ENCODE peak calls at places on chromosomes 3 and 15, in six cellular contexts. One of them, this sample, is unnamed.

GRCh38 chr3:69386535-69387385 is 872 bp upstream of the FRMD4B start:
- DNase-seq in HEK293T: peak
- DNase-seq in NCI-H1417: no peak
- DNase-seq in Right ventricle myocardium superior: no peak
- DNase-seq in naive thymus-derived CD8-positive, alpha-beta T cell: no peak
- DNase-seq in T47D: no peak
- DNase-seq in this sample: no peak

GRCh38 chr3:151379083-151379734 is 5.3 kb downstream of the P2RY12 start:
- DNase-seq in NCI-H1417: no peak
- DNase-seq in HEK293T: peak
- DNase-seq in Right ventricle myocardium superior: peak
- DNase-seq in naive thymus-derived CD8-positive, alpha-beta T cell: no peak
- DNase-seq in T47D: peak
- DNase-seq in this sample: no peak

GRCh38 chr3:77825045-77825827 is 785.3 kb downstream of the ROBO2 start:
- DNase-seq in naive thymus-derived CD8-positive, alpha-beta T cell: no peak
- DNase-seq in NCI-H1417: no peak
- DNase-seq in Right ventricle myocardium superior: no peak
- DNase-seq in HEK293T: no peak
- DNase-seq in T47D: peak
- DNase-seq in this sample: peak

GRCh38 chr15:58070801-58071418 is 5.4 kb upstream of the ALDH1A2 start:
- DNase-seq in NCI-H1417: peak
- DNase-seq in Right ventricle myocardium superior: peak
- DNase-seq in naive thymus-derived CD8-positive, alpha-beta T cell: peak
- DNase-seq in T47D: peak
- DNase-seq in HEK293T: peak
- DNase-seq in this sample: peak

GRCh38 chr3:158522737-158523136 is 48.3 kb upstream of the MLF1 start:
- DNase-seq in T47D: no peak
- DNase-seq in Right ventricle myocardium superior: no peak
- DNase-seq in NCI-H1417: no peak
- DNase-seq in HEK293T: no peak
- DNase-seq in naive thymus-derived CD8-positive, alpha-beta T cell: no peak
- DNase-seq in this sample: peak

GRCh38 chr3:97901327-97902295 is 70.6 kb downstream of the RIOX2 start:
- DNase-seq in T47D: no peak
- DNase-seq in NCI-H1417: no peak
- DNase-seq in naive thymus-derived CD8-positive, alpha-beta T cell: no peak
- DNase-seq in Right ventricle myocardium superior: no peak
- DNase-seq in HEK293T: no peak
- DNase-seq in this sample: no peak

GRCh38 chr3:193594946-193595689 is 2.1 kb downstream of the OPA1 start:
- DNase-seq in HEK293T: no peak
- DNase-seq in T47D: no peak
- DNase-seq in Right ventricle myocardium superior: no peak
- DNase-seq in naive thymus-derived CD8-positive, alpha-beta T cell: no peak
- DNase-seq in NCI-H1417: no peak
- DNase-seq in this sample: no peak

GRCh38 chr3:43477600-43477999 is 144.2 kb downstream of the ANO10 start:
- DNase-seq in T47D: no peak
- DNase-seq in Right ventricle myocardium superior: peak
- DNase-seq in naive thymus-derived CD8-positive, alpha-beta T cell: peak
- DNase-seq in HEK293T: no peak
- DNase-seq in NCI-H1417: no peak
- DNase-seq in this sample: no peak

GRCh38 chr3:46935989-46936620 is 40.4 kb downstream of the CCDC12 start:
- DNase-seq in naive thymus-derived CD8-positive, alpha-beta T cell: no peak
- DNase-seq in Right ventricle myocardium superior: no peak
- DNase-seq in NCI-H1417: no peak
- DNase-seq in T47D: peak
- DNase-seq in HEK293T: no peak
- DNase-seq in this sample: no peak

GRCh38 chr3:194687638-194688206 is 2.0 kb downstream of the FAM43A start:
- DNase-seq in Right ventricle myocardium superior: peak
- DNase-seq in naive thymus-derived CD8-positive, alpha-beta T cell: peak
- DNase-seq in HEK293T: peak
- DNase-seq in NCI-H1417: peak
- DNase-seq in T47D: no peak
- DNase-seq in this sample: no peak

GRCh38 chr3:190862209-190863118 is at the start of gene GMNC:
- DNase-seq in naive thymus-derived CD8-positive, alpha-beta T cell: peak
- DNase-seq in HEK293T: peak
- DNase-seq in NCI-H1417: peak
- DNase-seq in T47D: peak
- DNase-seq in Right ventricle myocardium superior: peak
- DNase-seq in this sample: peak

GRCh38 chr3:183437696-183438564 is 9.5 kb upstream of the MCF2L2 start:
- DNase-seq in NCI-H1417: peak
- DNase-seq in HEK293T: no peak
- DNase-seq in Right ventricle myocardium superior: no peak
- DNase-seq in naive thymus-derived CD8-positive, alpha-beta T cell: no peak
- DNase-seq in T47D: no peak
- DNase-seq in this sample: no peak

GRCh38 chr3:4589475-4590111 is 96.4 kb downstream of the ITPR1 start:
- DNase-seq in Right ventricle myocardium superior: peak
- DNase-seq in T47D: no peak
- DNase-seq in NCI-H1417: no peak
- DNase-seq in HEK293T: no peak
- DNase-seq in naive thymus-derived CD8-positive, alpha-beta T cell: no peak
- DNase-seq in this sample: no peak

GRCh38 chr3:38842266-38842965 is 26.4 kb upstream of the SCN10A start:
- DNase-seq in NCI-H1417: no peak
- DNase-seq in T47D: no peak
- DNase-seq in naive thymus-derived CD8-positive, alpha-beta T cell: no peak
- DNase-seq in HEK293T: no peak
- DNase-seq in Right ventricle myocardium superior: no peak
- DNase-seq in this sample: no peak

GRCh38 chr15:64909546-64909945 is 2.2 kb upstream of the ANKDD1A start:
- DNase-seq in T47D: no peak
- DNase-seq in HEK293T: no peak
- DNase-seq in NCI-H1417: no peak
- DNase-seq in naive thymus-derived CD8-positive, alpha-beta T cell: no peak
- DNase-seq in Right ventricle myocardium superior: no peak
- DNase-seq in this sample: no peak

GRCh38 chr15:50906954-50907865 is 1.3 kb upstream of the AP4E1 start:
- DNase-seq in Right ventricle myocardium superior: no peak
- DNase-seq in HEK293T: no peak
- DNase-seq in NCI-H1417: no peak
- DNase-seq in T47D: peak
- DNase-seq in naive thymus-derived CD8-positive, alpha-beta T cell: peak
- DNase-seq in this sample: no peak

GRCh38 chr3:64405211-64405818 is 180.0 kb upstream of the PRICKLE2 start:
- DNase-seq in naive thymus-derived CD8-positive, alpha-beta T cell: no peak
- DNase-seq in Right ventricle myocardium superior: no peak
- DNase-seq in HEK293T: no peak
- DNase-seq in NCI-H1417: no peak
- DNase-seq in T47D: no peak
- DNase-seq in this sample: no peak

GRCh38 chr3:188915137-188915536 is 256.6 kb upstream of the TPRG1 start:
- DNase-seq in naive thymus-derived CD8-positive, alpha-beta T cell: no peak
- DNase-seq in Right ventricle myocardium superior: no peak
- DNase-seq in NCI-H1417: no peak
- DNase-seq in T47D: no peak
- DNase-seq in HEK293T: no peak
- DNase-seq in this sample: no peak

GRCh38 chr15:89335289-89336041 is 841 bp upstream of the POLG start:
- DNase-seq in NCI-H1417: peak
- DNase-seq in HEK293T: peak
- DNase-seq in Right ventricle myocardium superior: no peak
- DNase-seq in naive thymus-derived CD8-positive, alpha-beta T cell: peak
- DNase-seq in T47D: no peak
- DNase-seq in this sample: no peak

GRCh38 chr3:148998715-148999413 is 7.5 kb downstream of the GYG1 start:
- DNase-seq in Right ventricle myocardium superior: no peak
- DNase-seq in T47D: no peak
- DNase-seq in NCI-H1417: peak
- DNase-seq in HEK293T: no peak
- DNase-seq in naive thymus-derived CD8-positive, alpha-beta T cell: no peak
- DNase-seq in this sample: no peak

GRCh38 chr15:58748787-58749531 is 548 bp downstream of the ADAM10 start:
- DNase-seq in NCI-H1417: peak
- DNase-seq in HEK293T: peak
- DNase-seq in T47D: peak
- DNase-seq in naive thymus-derived CD8-positive, alpha-beta T cell: peak
- DNase-seq in Right ventricle myocardium superior: peak
- DNase-seq in this sample: no peak

GRCh38 chr3:62771331-62772097 is 103.7 kb downstream of the CADPS start:
- DNase-seq in NCI-H1417: peak
- DNase-seq in Right ventricle myocardium superior: no peak
- DNase-seq in naive thymus-derived CD8-positive, alpha-beta T cell: no peak
- DNase-seq in HEK293T: no peak
- DNase-seq in T47D: no peak
- DNase-seq in this sample: no peak

GRCh38 chr3:192434186-192434585 is 293.2 kb downstream of the FGF12 start:
- DNase-seq in NCI-H1417: no peak
- DNase-seq in T47D: no peak
- DNase-seq in Right ventricle myocardium superior: no peak
- DNase-seq in HEK293T: no peak
- DNase-seq in naive thymus-derived CD8-positive, alpha-beta T cell: no peak
- DNase-seq in this sample: no peak

GRCh38 chr3:193981534-193981933 is 154.4 kb upstream of the HES1 start:
- DNase-seq in T47D: no peak
- DNase-seq in Right ventricle myocardium superior: no peak
- DNase-seq in HEK293T: no peak
- DNase-seq in naive thymus-derived CD8-positive, alpha-beta T cell: no peak
- DNase-seq in NCI-H1417: no peak
- DNase-seq in this sample: no peak

This sample was measured in GM04504.